ENCODE peak calls at places on chromosomes 6 and 20, in six cellular contexts. D is tibial artery, M is astrocyte of the spinal cord, C is thoracic aorta, O is progenitor cell of endocrine pancreas, E is WTC11. H is an unnamed sample.

GRCh38 chr6:5089821-5090449 is 4.8 kb downstream of the PPP1R3G start:
- DNase-seq in D (no peak), M (no peak), C (no peak), O (no peak), E (no peak), H (no peak)

GRCh38 chr6:1176595-1176994 is 135.3 kb upstream of the FOXQ1 start:
- DNase-seq in M (no peak), C (no peak), O (no peak), E (no peak), D (no peak), H (no peak)

GRCh38 chr6:154650351-154650750 is 82.9 kb upstream of the SCAF8 start:
- DNase-seq in C (no peak), O (no peak), E (no peak), D (no peak), M (no peak), H (no peak)

GRCh38 chr20:1435337-1435699 is 31.3 kb downstream of the NSFL1C start:
- DNase-seq in E (no peak), M (no peak), O (no peak), C (no peak), D (no peak), H (no peak)

GRCh38 chr20:52056203-52057062 is 135.1 kb downstream of the ZFP64 start:
- DNase-seq in D (no peak), C (no peak), O (no peak), M (peak), E (no peak), H (no peak)

GRCh38 chr20:20174089-20174835 is 121.9 kb downstream of the CFAP61 start:
- DNase-seq in D (no peak), M (no peak), E (no peak), O (no peak), C (no peak), H (no peak)

GRCh38 chr6:11771473-11772048 is 7.0 kb downstream of the ADTRP start:
- DNase-seq in D (no peak), M (no peak), O (no peak), E (no peak), C (no peak), H (no peak)

GRCh38 chr6:130063806-130064205 is 45.4 kb downstream of the L3MBTL3 start:
- DNase-seq in O (no peak), E (no peak), D (no peak), M (no peak), C (no peak), H (no peak)

GRCh38 chr6:166582258-166582657 is 4.2 kb downstream of the RAMACL start:
- DNase-seq in C (no peak), E (no peak), D (no peak), M (peak), O (no peak), H (no peak)

GRCh38 chr6:29887819-29888581 is 54.3 kb upstream of the HLA-A start:
- DNase-seq in M (peak), D (peak), C (no peak), E (peak), O (peak), H (peak)

GRCh38 chr6:140285471-140285870 is 911.0 kb upstream of the CITED2 start:
- DNase-seq in D (no peak), E (no peak), O (no peak), M (no peak), C (no peak), H (no peak)

GRCh38 chr6:170067257-170067656 is 223.6 kb downstream of the DLL1 start:
- DNase-seq in E (no peak), C (no peak), M (no peak), O (no peak), D (no peak), H (peak)

GRCh38 chr6:169173532-169174268 is 79.9 kb downstream of the THBS2 start:
- DNase-seq in E (no peak), O (no peak), C (no peak), D (no peak), M (no peak), H (no peak)

GRCh38 chr6:11890849-11891248 is 112.2 kb upstream of the ADTRP start:
- DNase-seq in C (no peak), O (no peak), D (no peak), M (peak), E (no peak), H (no peak)

GRCh38 chr6:21067521-21067920 is 526.0 kb upstream of the SOX4 start:
- DNase-seq in E (no peak), M (no peak), O (no peak), D (no peak), C (no peak), H (no peak)

GRCh38 chr6:119481981-119482380 is 132.4 kb upstream of the MAN1A1 start:
- DNase-seq in M (no peak), E (no peak), C (no peak), O (no peak), D (no peak), H (no peak)

GRCh38 chr6:11689847-11690246 is 88.8 kb downstream of the ADTRP start:
- DNase-seq in M (no peak), O (no peak), E (no peak), C (no peak), D (no peak), H (no peak)

GRCh38 chr6:43730634-43731033 is 39.4 kb upstream of the VEGFA start:
- DNase-seq in E (no peak), O (no peak), D (no peak), C (no peak), M (no peak), H (no peak)

DNA sequence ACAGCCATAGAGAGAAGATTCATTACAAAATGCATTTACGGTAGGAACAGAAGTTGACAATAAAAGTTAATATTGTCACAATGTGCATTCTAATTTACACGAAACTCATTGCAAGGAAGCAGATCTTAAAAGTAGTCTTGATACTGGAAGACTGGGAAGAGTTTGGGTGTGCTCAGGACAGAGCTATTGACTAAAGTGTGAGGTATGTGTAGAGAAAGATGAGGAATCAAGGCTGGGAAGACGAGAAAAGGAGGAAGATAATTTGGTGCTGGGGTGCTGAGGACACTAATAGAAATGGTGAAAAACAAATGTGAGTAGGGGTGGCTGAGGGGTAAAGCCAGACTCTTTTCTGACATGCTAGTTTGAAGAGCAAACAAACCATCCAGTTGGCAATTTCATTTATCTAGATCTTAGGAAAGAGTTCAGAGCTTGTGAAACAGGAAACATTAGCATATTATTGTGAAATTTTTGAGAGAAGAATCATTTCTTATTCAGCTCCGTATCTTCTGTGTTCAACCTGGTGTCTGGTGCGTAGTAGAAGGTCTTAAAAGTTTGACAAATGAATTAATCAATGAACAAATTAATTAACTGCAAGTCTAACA is 72.7 kb downstream of the ELOVL4 start:
- DNase-seq in D (no peak), O (no peak), C (no peak), E (no peak), M (no peak), H (no peak)
- TF ChIP-seq CTCF in D (no peak), O (no peak), C (no peak), E (no peak), M (no peak), H (no peak)

GRCh38 chr6:3063733-3064700 is 4.3 kb upstream of the RIPK1 start:
- DNase-seq in D (peak), C (peak), M (peak), O (peak), E (peak), H (peak)
- TF ChIP-seq CTCF in D (peak), C (no peak), M (no peak), O (no peak), E (no peak), H (no peak)

DNA sequence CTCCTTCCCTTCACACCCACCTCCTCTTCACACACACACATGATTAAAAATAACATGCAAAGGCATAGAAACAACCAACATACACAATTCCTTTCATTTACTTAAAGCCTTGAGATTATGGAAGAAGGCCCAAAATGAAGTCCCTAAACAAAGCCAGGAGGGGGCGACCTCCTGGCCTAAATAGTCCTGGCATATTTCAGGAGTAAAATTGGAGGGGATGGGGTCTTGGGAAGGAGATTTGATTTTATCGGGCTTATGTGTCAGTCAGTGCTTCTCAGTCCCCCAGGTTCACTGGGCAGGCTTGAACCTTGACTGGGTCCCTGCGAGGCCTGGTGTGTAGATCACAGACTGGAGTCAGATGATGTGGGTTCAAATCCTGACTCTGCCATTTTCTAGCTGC is 266.4 kb downstream of the SAMD5 start:
- DNase-seq in C (no peak), D (no peak), O (no peak), E (peak), M (no peak), H (no peak)
- TF ChIP-seq CTCF in C (no peak), D (no peak), O (peak), E (peak), M (peak), H (peak)

GRCh38 chr6:95280690-95281273 is 296.6 kb upstream of the MANEA start:
- DNase-seq in M (peak), O (no peak), D (no peak), C (no peak), E (no peak), H (no peak)
- TF ChIP-seq CTCF in M (peak), O (peak), D (peak), C (no peak), E (no peak), H (peak)

GRCh38 chr6:17093692-17094091 is 8.2 kb upstream of the STMND1 start:
- DNase-seq in M (no peak), C (no peak), D (no peak), E (peak), O (no peak), H (peak)
- TF ChIP-seq CTCF in M (peak), C (no peak), D (no peak), E (no peak), O (peak), H (no peak)

DNA sequence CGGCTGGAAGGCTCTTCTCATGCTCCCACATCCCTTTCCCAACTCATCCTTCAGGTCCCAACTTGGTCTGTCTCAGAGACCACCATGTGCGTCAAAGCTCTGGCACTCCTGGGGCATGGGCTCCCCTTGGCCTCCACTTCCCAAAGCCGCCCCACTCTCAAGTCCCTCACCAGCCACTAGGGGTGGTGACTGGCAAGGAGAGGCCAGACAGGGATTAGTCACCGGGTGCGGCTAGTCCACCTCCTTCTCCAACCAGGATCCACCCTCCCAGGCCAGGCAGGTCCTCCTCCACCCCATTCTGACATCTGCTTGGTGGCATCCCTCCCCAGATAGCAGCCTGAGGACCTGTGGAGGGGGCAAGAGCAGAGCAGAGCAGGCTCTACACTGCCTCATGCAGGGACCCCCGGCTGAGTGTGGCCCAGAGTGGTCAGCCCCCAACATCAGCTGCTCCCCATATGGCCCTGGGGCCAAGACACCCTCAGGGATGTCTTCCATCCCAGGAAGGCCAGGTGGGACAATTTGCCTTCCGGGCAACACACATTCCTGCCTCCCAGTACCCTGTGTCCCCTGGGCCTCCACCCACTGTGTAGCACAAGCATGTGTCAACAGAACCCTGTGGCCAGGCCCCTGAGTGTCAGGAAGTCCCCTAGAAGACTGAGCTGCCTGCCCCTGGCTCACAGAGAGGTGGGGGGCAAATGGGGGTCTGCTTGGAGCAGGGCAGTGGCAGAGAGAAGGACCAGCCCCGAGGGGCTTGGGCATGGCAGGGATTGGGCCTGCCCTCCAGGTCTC is 29.2 kb downstream of the YTHDF1 start:
- DNase-seq in C (no peak), E (no peak), D (no peak), O (no peak), M (no peak), H (no peak)
- TF ChIP-seq CTCF in C (no peak), E (no peak), D (no peak), O (no peak), M (peak), H (no peak)

GRCh38 chr6:3748208-3748701 is 3.3 kb downstream of the PXDC1 start:
- DNase-seq in E (peak), M (peak), D (peak), C (peak), O (peak), H (peak)
- TF ChIP-seq CTCF in E (no peak), M (peak), D (peak), C (peak), O (peak), H (peak)

GRCh38 chr6:117317261-117317660 is 51.9 kb downstream of the VGLL2 start:
- DNase-seq in M (peak), D (no peak), O (no peak), E (no peak), C (no peak), H (no peak)
- TF ChIP-seq CTCF in M (peak), D (no peak), O (peak), E (peak), C (peak), H (peak)

GRCh38 chr6:108557494-108558371 is 3.0 kb upstream of the FOXO3 start:
- DNase-seq in M (no peak), O (peak), C (peak), D (peak), E (peak), H (peak)
- TF ChIP-seq CTCF in M (no peak), O (peak), C (no peak), D (no peak), E (no peak), H (peak)

GRCh38 chr20:21554376-21554890 is 40.6 kb upstream of the NKX2-2 start:
- DNase-seq in D (no peak), E (no peak), C (no peak), O (no peak), M (no peak), H (no peak)

GRCh38 chr20:21546355-21546754 is 32.5 kb upstream of the NKX2-2 start:
- DNase-seq in D (no peak), O (no peak), C (no peak), E (no peak), M (no peak), H (no peak)

GRCh38 chr20:21550587-21550986 is 36.7 kb upstream of the NKX2-2 start:
- DNase-seq in C (no peak), M (no peak), D (no peak), O (no peak), E (no peak), H (no peak)

DNA sequence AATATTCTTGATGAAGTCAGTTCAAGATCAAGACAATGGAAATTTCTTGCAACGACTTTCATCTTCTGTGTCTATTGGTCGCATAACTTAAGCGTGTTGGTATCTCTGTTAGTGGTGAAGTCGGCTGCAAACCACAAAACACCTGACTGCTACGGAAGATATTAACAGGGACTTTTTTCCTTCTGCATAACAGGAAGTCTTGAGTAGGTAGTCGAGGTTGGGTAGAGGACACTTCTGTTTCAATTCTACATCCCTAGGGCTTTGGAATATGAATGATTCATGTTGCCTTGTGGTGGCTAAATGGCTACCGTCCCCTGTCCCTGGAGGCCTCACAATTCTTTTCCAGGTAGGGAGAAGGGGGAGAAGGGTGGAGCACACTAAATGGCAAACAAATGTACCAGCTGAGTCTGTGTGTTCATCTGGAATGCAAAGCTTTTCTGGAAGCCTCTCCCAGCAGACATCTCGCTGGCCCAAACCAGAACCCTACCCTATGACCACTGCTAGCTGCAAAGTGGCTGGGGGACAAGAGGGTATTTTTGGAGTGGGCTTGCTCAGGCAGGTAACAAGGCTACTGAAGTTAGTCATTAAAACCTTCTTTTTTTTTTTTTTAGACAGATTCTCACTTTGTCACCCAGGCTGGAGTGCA is 34.6 kb upstream of the NKX2-2 start:
- DNase-seq in M (no peak), O (no peak), E (no peak), D (no peak), C (no peak), H (no peak)
- TF ChIP-seq CTCF in M (no peak), O (no peak), E (no peak), D (no peak), C (no peak), H (no peak)